ENCODE peak calls at places on chromosome 9, in four cellular contexts. R, P, O and T are unnamed samples.

GRCh38 chr9:114314256-114314867 is 8.5 kb upstream of the ORM1 start:
- DNase-seq in O (peak), R (no peak), P (no peak), T (peak)

GRCh38 chr9:90770339-90770738 is 31.3 kb upstream of the SYK start:
- DNase-seq in R (no peak), P (no peak), O (no peak), T (no peak)

GRCh38 chr9:96199006-96199405 is 103.0 kb downstream of the HSD17B3 start:
- DNase-seq in P (no peak), R (no peak), O (peak), T (peak)

GRCh38 chr9:77981332-77981731 is 50.3 kb downstream of the GNAQ start:
- DNase-seq in P (no peak), R (peak), O (peak), T (peak)

GRCh38 chr9:121876658-121877271 is 216.3 kb downstream of the TTLL11 start:
- DNase-seq in O (peak), P (no peak), R (peak), T (peak)

GRCh38 chr9:93397664-93398381 is 53.7 kb upstream of the FAM120A start:
- DNase-seq in O (peak), P (no peak), R (peak), T (peak)

GRCh38 chr9:131218370-131218769 is 57.9 kb downstream of the FAM78A start:
- DNase-seq in P (no peak), O (no peak), R (no peak), T (no peak)

GRCh38 chr9:78669591-78669990 is 372.7 kb downstream of the PSAT1 start:
- DNase-seq in O (peak), R (no peak), P (no peak), T (peak)

GRCh38 chr9:107316795-107317661 is 33.9 kb downstream of the RAD23B start:
- DNase-seq in P (no peak), R (no peak), O (peak), T (peak)

GRCh38 chr9:110214090-110214489 is 6.1 kb upstream of the C9orf152 start:
- DNase-seq in P (no peak), O (peak), R (peak), T (peak)

GRCh38 chr9:107216331-107216730 is 66.7 kb upstream of the RAD23B start:
- DNase-seq in O (no peak), R (no peak), P (no peak), T (no peak)

GRCh38 chr9:123358181-123358894 is 2.3 kb downstream of the CRB2 start:
- DNase-seq in P (no peak), R (no peak), O (no peak), T (no peak)

GRCh38 chr9:75582870-75583269 is 307.6 kb upstream of the PCSK5 start:
- DNase-seq in O (no peak), P (no peak), R (no peak), T (no peak)

GRCh38 chr9:129405089-129405830 is 215.6 kb downstream of the C9orf50 start:
- DNase-seq in P (no peak), R (peak), O (no peak), T (no peak)

GRCh38 chr9:127723450-127723849 is 7.6 kb downstream of the TTC16 start:
- DNase-seq in R (peak), P (no peak), O (peak), T (no peak)

GRCh38 chr9:9214052-9214451 is 1398.8 kb downstream of the PTPRD start:
- DNase-seq in P (no peak), O (no peak), R (no peak), T (no peak)

GRCh38 chr9:116337015-116337414 is 183.4 kb downstream of the PAPPA start:
- DNase-seq in P (no peak), O (peak), R (peak), T (peak)

GRCh38 chr9:134717793-134718645 is 76.4 kb downstream of the COL5A1 start:
- DNase-seq in P (no peak), R (no peak), O (no peak), T (no peak)

GRCh38 chr9:6356441-6356840 is 28.3 kb downstream of the TPD52L3 start:
- DNase-seq in P (no peak), O (peak), R (peak), T (peak)

GRCh38 chr9:15606667-15607472 is 54.0 kb downstream of the CCDC171 start:
- DNase-seq in P (peak), O (peak), R (peak), T (peak)